ENCODE peak calls at places on chromosomes 12 and 14, in five cellular contexts. One of them, this sample, is unnamed.

GRCh38 chr14:92531151-92531873 is 17.7 kb downstream of the RIN3 start:
- DNase-seq in AG08396: no peak
- DNase-seq in cardiac muscle cell: no peak
- DNase-seq in activated naive CD8-positive, alpha-beta T cell treated with anti-CD3 and anti-CD28 coated beads, Interleukin-2, amount 50 U/mL, for 24 hours: peak; percentile 82
- DNase-seq in GM04503: no peak
- DNase-seq in this sample: peak; percentile 93

GRCh38 chr12:124532331-124532750 is 35.1 kb downstream of the NCOR2 start:
- DNase-seq in AG08396: no peak
- DNase-seq in GM04503: no peak
- DNase-seq in activated naive CD8-positive, alpha-beta T cell treated with anti-CD3 and anti-CD28 coated beads, Interleukin-2, amount 50 U/mL, for 24 hours: no peak
- DNase-seq in cardiac muscle cell: peak; percentile 58
- DNase-seq in this sample: no peak

GRCh38 chr12:26275313-26276257 is 80.2 kb downstream of the SSPN start:
- DNase-seq in activated naive CD8-positive, alpha-beta T cell treated with anti-CD3 and anti-CD28 coated beads, Interleukin-2, amount 50 U/mL, for 24 hours: no peak
- DNase-seq in AG08396: no peak
- DNase-seq in GM04503: no peak
- DNase-seq in cardiac muscle cell: no peak
- DNase-seq in this sample: no peak

GRCh38 chr14:71551291-71551955 is 380.8 kb upstream of the RGS6 start:
- DNase-seq in GM04503: peak; percentile 91
- DNase-seq in activated naive CD8-positive, alpha-beta T cell treated with anti-CD3 and anti-CD28 coated beads, Interleukin-2, amount 50 U/mL, for 24 hours: no peak
- DNase-seq in AG08396: peak; percentile 23
- DNase-seq in cardiac muscle cell: no peak
- DNase-seq in this sample: no peak

GRCh38 chr14:102544034-102544744 is 34.6 kb upstream of the ANKRD9 start:
- DNase-seq in AG08396: no peak
- DNase-seq in GM04503: no peak
- DNase-seq in cardiac muscle cell: no peak
- DNase-seq in activated naive CD8-positive, alpha-beta T cell treated with anti-CD3 and anti-CD28 coated beads, Interleukin-2, amount 50 U/mL, for 24 hours: no peak
- DNase-seq in this sample: no peak

GRCh38 chr12:96223411-96224218 is 29.4 kb downstream of the ELK3 start:
- DNase-seq in AG08396: no peak
- DNase-seq in activated naive CD8-positive, alpha-beta T cell treated with anti-CD3 and anti-CD28 coated beads, Interleukin-2, amount 50 U/mL, for 24 hours: no peak
- DNase-seq in cardiac muscle cell: no peak
- DNase-seq in GM04503: no peak
- DNase-seq in this sample: no peak

GRCh38 chr12:88579941-88580871 is at the start of gene KITLG:
- DNase-seq in cardiac muscle cell: peak; percentile 87
- DNase-seq in GM04503: peak; percentile 58
- DNase-seq in activated naive CD8-positive, alpha-beta T cell treated with anti-CD3 and anti-CD28 coated beads, Interleukin-2, amount 50 U/mL, for 24 hours: peak; percentile 19
- DNase-seq in AG08396: peak; percentile 91
- DNase-seq in this sample: peak; percentile 31

GRCh38 chr12:57629897-57630471 is 3.0 kb downstream of the B4GALNT1 start:
- DNase-seq in activated naive CD8-positive, alpha-beta T cell treated with anti-CD3 and anti-CD28 coated beads, Interleukin-2, amount 50 U/mL, for 24 hours: no peak
- DNase-seq in GM04503: no peak
- DNase-seq in cardiac muscle cell: no peak
- DNase-seq in AG08396: no peak
- DNase-seq in this sample: peak; percentile 19

GRCh38 chr12:131896080-131896810 is 1.8 kb downstream of the ULK1 start:
- DNase-seq in GM04503: peak; percentile 71
- DNase-seq in cardiac muscle cell: peak; percentile 94
- DNase-seq in AG08396: peak; percentile 96
- DNase-seq in activated naive CD8-positive, alpha-beta T cell treated with anti-CD3 and anti-CD28 coated beads, Interleukin-2, amount 50 U/mL, for 24 hours: peak; percentile 78
- DNase-seq in this sample: peak; percentile 74

GRCh38 chr14:101083564-101084435 is 180.3 kb upstream of the RTL1 start:
- DNase-seq in activated naive CD8-positive, alpha-beta T cell treated with anti-CD3 and anti-CD28 coated beads, Interleukin-2, amount 50 U/mL, for 24 hours: no peak
- DNase-seq in cardiac muscle cell: no peak
- DNase-seq in AG08396: no peak
- DNase-seq in GM04503: no peak
- DNase-seq in this sample: no peak

GRCh38 chr12:112005419-112006395 is 7.3 kb downstream of the TMEM116 start:
- DNase-seq in GM04503: no peak
- DNase-seq in AG08396: no peak
- DNase-seq in cardiac muscle cell: peak; percentile 38
- DNase-seq in activated naive CD8-positive, alpha-beta T cell treated with anti-CD3 and anti-CD28 coated beads, Interleukin-2, amount 50 U/mL, for 24 hours: no peak
- DNase-seq in this sample: no peak

GRCh38 chr12:104925501-104925900 is 32.6 kb downstream of the SLC41A2 start:
- DNase-seq in GM04503: no peak
- DNase-seq in cardiac muscle cell: no peak
- DNase-seq in AG08396: no peak
- DNase-seq in activated naive CD8-positive, alpha-beta T cell treated with anti-CD3 and anti-CD28 coated beads, Interleukin-2, amount 50 U/mL, for 24 hours: no peak
- DNase-seq in this sample: no peak

GRCh38 chr14:103101964-103102688 is 7.6 kb downstream of the EXOC3L4 start:
- DNase-seq in activated naive CD8-positive, alpha-beta T cell treated with anti-CD3 and anti-CD28 coated beads, Interleukin-2, amount 50 U/mL, for 24 hours: no peak
- DNase-seq in AG08396: no peak
- DNase-seq in cardiac muscle cell: no peak
- DNase-seq in GM04503: no peak
- DNase-seq in this sample: no peak

GRCh38 chr12:117857632-117858274 is 111.0 kb downstream of the KSR2 start:
- DNase-seq in cardiac muscle cell: peak; percentile 55
- DNase-seq in activated naive CD8-positive, alpha-beta T cell treated with anti-CD3 and anti-CD28 coated beads, Interleukin-2, amount 50 U/mL, for 24 hours: peak; percentile 70
- DNase-seq in GM04503: no peak
- DNase-seq in AG08396: peak; percentile 61
- DNase-seq in this sample: peak; percentile 64

GRCh38 chr12:12717586-12718381 is 616 bp downstream of the CDKN1B start:
- DNase-seq in AG08396: no peak
- DNase-seq in cardiac muscle cell: no peak
- DNase-seq in activated naive CD8-positive, alpha-beta T cell treated with anti-CD3 and anti-CD28 coated beads, Interleukin-2, amount 50 U/mL, for 24 hours: peak; percentile 40
- DNase-seq in GM04503: no peak
- DNase-seq in this sample: peak; percentile 52

GRCh38 chr12:50248406-50248805 is 34.9 kb downstream of the LIMA1 start:
- DNase-seq in AG08396: no peak
- DNase-seq in GM04503: no peak
- DNase-seq in activated naive CD8-positive, alpha-beta T cell treated with anti-CD3 and anti-CD28 coated beads, Interleukin-2, amount 50 U/mL, for 24 hours: no peak
- DNase-seq in cardiac muscle cell: no peak
- DNase-seq in this sample: no peak

GRCh38 chr12:111405149-111405855 is 421 bp upstream of the SH2B3 start:
- DNase-seq in GM04503: no peak
- DNase-seq in AG08396: peak; percentile 97
- DNase-seq in cardiac muscle cell: peak; percentile 97
- DNase-seq in activated naive CD8-positive, alpha-beta T cell treated with anti-CD3 and anti-CD28 coated beads, Interleukin-2, amount 50 U/mL, for 24 hours: peak; percentile 100
- DNase-seq in this sample: peak; percentile 100

GRCh38 chr12:46983959-46984833 is 95.2 kb upstream of the PCED1B start:
- DNase-seq in AG08396: peak; percentile 34
- DNase-seq in GM04503: no peak
- DNase-seq in activated naive CD8-positive, alpha-beta T cell treated with anti-CD3 and anti-CD28 coated beads, Interleukin-2, amount 50 U/mL, for 24 hours: peak; percentile 6
- DNase-seq in cardiac muscle cell: peak; percentile 73
- DNase-seq in this sample: peak; percentile 51

GRCh38 chr12:124433147-124433874 is 134.1 kb downstream of the NCOR2 start:
- DNase-seq in cardiac muscle cell: no peak
- DNase-seq in GM04503: no peak
- DNase-seq in AG08396: no peak
- DNase-seq in activated naive CD8-positive, alpha-beta T cell treated with anti-CD3 and anti-CD28 coated beads, Interleukin-2, amount 50 U/mL, for 24 hours: no peak
- DNase-seq in this sample: no peak

GRCh38 chr14:94342334-94342934 is 19.3 kb upstream of the SERPINA6 start:
- DNase-seq in AG08396: peak; percentile 92
- DNase-seq in GM04503: peak; percentile 91
- DNase-seq in activated naive CD8-positive, alpha-beta T cell treated with anti-CD3 and anti-CD28 coated beads, Interleukin-2, amount 50 U/mL, for 24 hours: peak; percentile 10
- DNase-seq in cardiac muscle cell: no peak
- DNase-seq in this sample: no peak

GRCh38 chr14:56797003-56797568 is 13.2 kb downstream of the OTX2 start:
- DNase-seq in activated naive CD8-positive, alpha-beta T cell treated with anti-CD3 and anti-CD28 coated beads, Interleukin-2, amount 50 U/mL, for 24 hours: no peak
- DNase-seq in AG08396: no peak
- DNase-seq in cardiac muscle cell: no peak
- DNase-seq in GM04503: no peak
- DNase-seq in this sample: no peak

GRCh38 chr12:226401-226800 is 12.4 kb upstream of the SLC6A12 start:
- DNase-seq in AG08396: no peak
- DNase-seq in GM04503: no peak
- DNase-seq in cardiac muscle cell: no peak
- DNase-seq in activated naive CD8-positive, alpha-beta T cell treated with anti-CD3 and anti-CD28 coated beads, Interleukin-2, amount 50 U/mL, for 24 hours: no peak
- DNase-seq in this sample: no peak

GRCh38 chr14:55869397-55870049 is 248.7 kb upstream of the PELI2 start:
- DNase-seq in GM04503: no peak
- DNase-seq in cardiac muscle cell: no peak
- DNase-seq in AG08396: no peak
- DNase-seq in activated naive CD8-positive, alpha-beta T cell treated with anti-CD3 and anti-CD28 coated beads, Interleukin-2, amount 50 U/mL, for 24 hours: no peak
- DNase-seq in this sample: no peak

GRCh38 chr12:88057994-88058718 is 29.0 kb upstream of the C12orf50 start:
- DNase-seq in cardiac muscle cell: peak; percentile 78
- DNase-seq in AG08396: no peak
- DNase-seq in activated naive CD8-positive, alpha-beta T cell treated with anti-CD3 and anti-CD28 coated beads, Interleukin-2, amount 50 U/mL, for 24 hours: no peak
- DNase-seq in GM04503: peak; percentile 25
- DNase-seq in this sample: no peak

GRCh38 chr14:61326847-61327246 is 5.5 kb downstream of the PRKCH start:
- DNase-seq in GM04503: no peak
- DNase-seq in cardiac muscle cell: no peak
- DNase-seq in AG08396: no peak
- DNase-seq in activated naive CD8-positive, alpha-beta T cell treated with anti-CD3 and anti-CD28 coated beads, Interleukin-2, amount 50 U/mL, for 24 hours: no peak
- DNase-seq in this sample: peak; percentile 43

GRCh38 chr14:52253503-52253902 is 14.0 kb upstream of the PTGDR start:
- DNase-seq in GM04503: no peak
- DNase-seq in cardiac muscle cell: no peak
- DNase-seq in activated naive CD8-positive, alpha-beta T cell treated with anti-CD3 and anti-CD28 coated beads, Interleukin-2, amount 50 U/mL, for 24 hours: no peak
- DNase-seq in AG08396: no peak
- DNase-seq in this sample: no peak

GRCh38 chr14:67221248-67221981 is 19.8 kb upstream of the PALS1 start:
- DNase-seq in cardiac muscle cell: no peak
- DNase-seq in activated naive CD8-positive, alpha-beta T cell treated with anti-CD3 and anti-CD28 coated beads, Interleukin-2, amount 50 U/mL, for 24 hours: no peak
- DNase-seq in GM04503: peak; percentile 70
- DNase-seq in AG08396: peak; percentile 68
- DNase-seq in this sample: no peak

GRCh38 chr14:55383039-55383438 is 28.6 kb downstream of the ATG14 start:
- DNase-seq in AG08396: no peak
- DNase-seq in GM04503: no peak
- DNase-seq in cardiac muscle cell: peak; percentile 7
- DNase-seq in activated naive CD8-positive, alpha-beta T cell treated with anti-CD3 and anti-CD28 coated beads, Interleukin-2, amount 50 U/mL, for 24 hours: no peak
- DNase-seq in this sample: no peak

GRCh38 chr14:102373110-102373509 is 10.4 kb downstream of the TECPR2 start:
- DNase-seq in GM04503: no peak
- DNase-seq in cardiac muscle cell: no peak
- DNase-seq in activated naive CD8-positive, alpha-beta T cell treated with anti-CD3 and anti-CD28 coated beads, Interleukin-2, amount 50 U/mL, for 24 hours: no peak
- DNase-seq in AG08396: no peak
- DNase-seq in this sample: no peak

GRCh38 chr12:70724444-70724843 is 87.2 kb upstream of the PTPRB start:
- DNase-seq in activated naive CD8-positive, alpha-beta T cell treated with anti-CD3 and anti-CD28 coated beads, Interleukin-2, amount 50 U/mL, for 24 hours: no peak
- DNase-seq in GM04503: no peak
- DNase-seq in AG08396: no peak
- DNase-seq in cardiac muscle cell: peak; percentile 14
- DNase-seq in this sample: no peak

GRCh38 chr12:89427508-89428156 is 75.3 kb upstream of the DUSP6 start:
- DNase-seq in GM04503: no peak
- DNase-seq in cardiac muscle cell: no peak
- DNase-seq in activated naive CD8-positive, alpha-beta T cell treated with anti-CD3 and anti-CD28 coated beads, Interleukin-2, amount 50 U/mL, for 24 hours: no peak
- DNase-seq in AG08396: no peak
- DNase-seq in this sample: peak; percentile 33

GRCh38 chr14:61927015-61927414 is 164.8 kb downstream of the SNAPC1 start:
- DNase-seq in cardiac muscle cell: no peak
- DNase-seq in GM04503: no peak
- DNase-seq in activated naive CD8-positive, alpha-beta T cell treated with anti-CD3 and anti-CD28 coated beads, Interleukin-2, amount 50 U/mL, for 24 hours: no peak
- DNase-seq in AG08396: no peak
- DNase-seq in this sample: no peak

GRCh38 chr12:106048016-106048415 is 90.7 kb downstream of the NUAK1 start:
- DNase-seq in AG08396: no peak
- DNase-seq in cardiac muscle cell: no peak
- DNase-seq in activated naive CD8-positive, alpha-beta T cell treated with anti-CD3 and anti-CD28 coated beads, Interleukin-2, amount 50 U/mL, for 24 hours: no peak
- DNase-seq in GM04503: no peak
- DNase-seq in this sample: no peak